ENCODE peak calls at places on chromosomes 7 and 10, in ten cellular contexts. E is astrocyte of the spinal cord; G is sigmoid colon; L is CD8-positive, alpha-beta T cell; B is fibroblast of mammary gland; Q is BJ; H is foreskin fibroblast; Z is OCI-LY7; I is lower lobe of right lung; O is kidney epithelial cell. P is an unnamed sample.

GRCh38 chr7:108200326-108200725 is 70.2 kb upstream of the LAMB4 start:
- DNase-seq in L (no peak), G (no peak), I (no peak), Z (no peak), Q (no peak), E (no peak), H (peak; percentile 68), B (peak; percentile 77), O (no peak), P (peak; percentile 68)

GRCh38 chr7:22140597-22140996 is 194.9 kb upstream of the CDCA7L start:
- DNase-seq in Z (no peak), G (no peak), O (no peak), B (no peak), H (no peak), L (no peak), Q (no peak), E (no peak), I (no peak), P (no peak)

GRCh38 chr10:81179805-81180452 is 642.2 kb downstream of the SH2D4B start:
- DNase-seq in B (no peak), I (no peak), L (no peak), Q (no peak), Z (peak; percentile 20), H (peak; percentile 1), G (no peak), E (peak; percentile 3), O (peak; percentile 7), P (no peak)

GRCh38 chr7:142711722-142712616 is 37.3 kb upstream of the PRSS1 start:
- DNase-seq in Z (peak; percentile 74), L (peak; percentile 26), E (peak; percentile 40), H (peak; percentile 60), B (peak; percentile 45), O (no peak), Q (no peak), G (no peak), I (no peak), P (peak; percentile 46)

GRCh38 chr10:5479481-5480161 is 19.7 kb downstream of the CALML5 start:
- DNase-seq in O (no peak), B (no peak), I (no peak), Q (no peak), L (no peak), Z (peak; percentile 44), G (peak; percentile 28), H (no peak), E (no peak), P (no peak)

GRCh38 chr10:59967079-59967478 is 60.7 kb upstream of the CCDC6 start:
- DNase-seq in G (no peak), Z (no peak), O (no peak), I (no peak), E (no peak), L (no peak), Q (no peak), B (no peak), H (no peak), P (no peak)

GRCh38 chr7:33773053-33773452 is 132.3 kb upstream of the BMPER start:
- DNase-seq in O (peak; percentile 10), G (no peak), B (peak; percentile 93), E (peak; percentile 59), I (no peak), L (no peak), Z (no peak), Q (no peak), H (peak; percentile 76), P (peak; percentile 86)

GRCh38 chr10:123999261-123999660 is 94.1 kb downstream of the CHST15 start:
- DNase-seq in O (no peak), E (no peak), G (no peak), B (no peak), Z (peak; percentile 22), H (no peak), L (no peak), I (no peak), Q (no peak), P (no peak)

GRCh38 chr7:20063645-20064044 is 153.5 kb downstream of the MACC1 start:
- DNase-seq in Z (no peak), L (no peak), Q (no peak), O (no peak), I (no peak), B (no peak), H (no peak), E (no peak), G (no peak), P (no peak)
- TF ChIP-seq CTCF in Z (no peak), L (no peak), Q (no peak), O (no peak), I (no peak), B (no peak), H (no peak), E (no peak), G (no peak), P (no peak)

GRCh38 chr10:114859227-114859626 is 37.6 kb downstream of the FHIP2A start:
- DNase-seq in G (no peak), Z (no peak), L (no peak), B (no peak), E (no peak), H (no peak), I (no peak), O (no peak), Q (no peak), P (no peak)

GRCh38 chr10:114855776-114856543 is 34.4 kb downstream of the FHIP2A start:
- DNase-seq in G (no peak), H (peak; percentile 64), B (peak; percentile 46), E (peak; percentile 40), I (no peak), O (no peak), Z (no peak), L (no peak), Q (no peak), P (peak; percentile 73)

GRCh38 chr10:114857922-114858629 is 36.5 kb downstream of the FHIP2A start:
- DNase-seq in H (no peak), O (no peak), I (no peak), E (no peak), G (no peak), L (no peak), Z (no peak), Q (no peak), B (no peak), P (no peak)

GRCh38 chr10:114852197-114852596 is 30.6 kb downstream of the FHIP2A start:
- DNase-seq in B (no peak), G (no peak), O (no peak), I (no peak), Q (no peak), Z (no peak), E (no peak), L (no peak), H (no peak), P (no peak)

DNA sequence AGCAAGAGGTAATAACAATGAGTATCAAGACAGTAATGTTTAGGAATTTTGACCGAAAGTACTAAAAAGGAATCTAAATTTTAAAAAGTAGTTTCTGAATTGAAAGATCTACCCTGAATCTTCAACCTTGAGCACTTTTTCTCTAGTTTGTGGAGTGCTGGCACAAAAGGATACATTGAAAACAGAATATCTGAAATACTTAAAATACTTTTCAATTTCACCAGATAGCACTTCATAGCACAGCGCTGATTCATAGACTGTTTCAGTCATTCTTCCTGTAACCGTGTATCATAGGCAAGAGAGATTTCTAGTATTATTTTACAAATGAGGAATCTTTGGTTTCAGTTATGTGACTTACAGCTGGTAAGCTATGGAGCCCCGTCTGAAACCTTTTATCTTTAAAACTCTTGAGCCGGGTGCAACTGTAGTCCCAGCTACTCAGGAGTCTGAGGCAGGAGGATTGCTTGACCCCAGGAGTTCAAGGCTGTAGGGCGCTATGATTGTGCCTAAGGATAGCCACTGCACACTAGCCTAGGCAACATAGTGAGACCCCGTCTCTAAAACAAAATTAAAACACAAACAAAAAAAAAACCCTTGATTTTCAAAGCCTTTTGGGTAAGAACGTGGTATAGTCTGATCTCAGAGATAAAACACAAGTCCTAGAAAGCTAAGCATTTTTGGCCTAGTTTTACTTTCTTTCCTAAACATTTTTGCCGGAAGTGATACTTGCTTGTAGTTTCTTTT is 35.1 kb downstream of the FHIP2A start:
- DNase-seq in B (peak; percentile 65), Q (peak; percentile 68), G (no peak), L (no peak), Z (no peak), O (peak; percentile 58), H (peak; percentile 81), E (peak; percentile 87), I (no peak), P (peak; percentile 89)
- H3K4me3 ChIP-seq in B (no peak overlapping the region), Q (no peak overlapping the region), G (no peak overlapping the region), L (no peak overlapping the region), Z (no peak overlapping the region), O (no peak overlapping the region), H (no peak overlapping the region), E (no peak overlapping the region), I (no peak overlapping the region), P (no peak overlapping the region)

GRCh38 chr7:134317434-134317833 is 704 bp upstream of the SLC35B4 start:
- DNase-seq in Q (no peak), B (no peak), E (no peak), G (no peak), L (no peak), H (no peak), O (no peak), I (no peak), Z (no peak), P (no peak)

GRCh38 chr7:134313543-134313942 is 3.2 kb downstream of the SLC35B4 start:
- DNase-seq in Q (no peak), O (no peak), E (no peak), L (no peak), G (no peak), Z (no peak), I (no peak), H (no peak), B (no peak), P (no peak)

GRCh38 chr7:134318443-134318842 is 1.7 kb upstream of the SLC35B4 start:
- DNase-seq in H (peak; percentile 24), I (no peak), Q (no peak), E (no peak), O (no peak), B (no peak), L (no peak), Z (no peak), G (no peak), P (no peak)

GRCh38 chr7:134315679-134316538 is 821 bp downstream of the SLC35B4 start:
- DNase-seq in G (no peak), O (no peak), Q (no peak), Z (peak; percentile 23), E (peak; percentile 34), H (peak; percentile 55), L (no peak), I (no peak), B (peak; percentile 45), P (peak; percentile 39)

GRCh38 chr7:134316539-134317344 is at the start of gene SLC35B4:
- DNase-seq in O (peak; percentile 93), I (peak; percentile 99), H (peak; percentile 99), E (peak; percentile 99), Z (peak; percentile 97), Q (peak; percentile 84), G (peak; percentile 98), L (peak; percentile 96), B (peak; percentile 95), P (peak; percentile 97)
- TF ChIP-seq CTCF in O (peak; percentile 17), I (peak; percentile 34), H (peak; percentile 19), E (peak; percentile 16), Z (peak; percentile 35), Q (peak; percentile 43), G (peak; percentile 16), L (peak; percentile 29), B (no peak), P (peak; percentile 37)

DNA sequence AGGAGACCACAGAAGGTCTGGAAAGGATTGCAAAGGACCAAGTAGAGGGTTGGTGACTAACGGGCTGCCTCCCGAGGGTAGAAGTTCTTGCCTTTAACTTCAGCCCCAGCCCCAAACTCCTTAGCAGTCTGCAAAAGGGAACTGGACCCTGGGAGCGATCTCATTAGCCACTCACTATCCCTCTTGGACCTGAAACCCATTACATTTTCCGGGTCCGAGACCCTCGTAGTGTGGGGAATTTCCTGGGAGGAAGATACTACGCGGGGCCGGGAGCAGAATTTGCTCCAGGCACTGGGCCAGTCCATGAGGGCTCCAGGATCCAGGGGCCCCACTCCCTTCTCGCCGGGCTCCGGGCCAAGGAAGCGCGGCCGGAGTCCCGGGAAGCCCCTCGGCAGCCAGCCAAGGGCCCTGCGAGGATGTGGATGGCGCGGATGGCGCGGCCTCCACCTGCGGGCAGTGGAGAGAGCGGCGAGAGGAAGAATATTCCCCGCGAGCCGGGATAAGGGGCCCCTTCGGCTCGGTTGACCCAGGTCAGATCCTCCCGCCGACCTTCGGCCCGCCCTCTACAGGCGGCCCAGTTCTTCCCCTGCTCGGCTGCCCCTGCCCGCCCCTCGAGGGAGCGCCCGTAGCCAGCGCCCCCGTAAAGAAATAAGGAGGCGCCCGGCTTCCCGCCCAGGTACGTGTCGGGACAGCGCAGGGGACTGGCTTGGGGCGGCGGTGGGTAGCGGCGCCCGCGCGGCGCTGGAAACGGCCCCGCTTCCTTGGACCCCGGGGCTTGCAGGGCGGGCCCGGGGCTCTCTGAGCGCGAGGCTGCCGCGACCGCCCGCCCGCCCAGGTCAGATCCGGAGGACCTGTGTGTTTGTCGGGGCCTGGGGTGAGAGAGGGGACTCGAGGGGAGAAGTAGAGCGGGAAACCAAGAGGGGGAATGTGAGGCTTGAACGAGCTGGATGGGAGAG is at the start of gene MYO3A:
- DNase-seq in L (no peak), B (no peak), O (no peak), Q (no peak), G (no peak), Z (no peak), H (no peak), E (no peak), I (no peak), P (no peak)
- H3K4me3 ChIP-seq in L (peak within 1 kb of the TSS; percentile 39), B (no peak within 1 kb of the TSS), O (peak within 1 kb of the TSS; percentile 52), Q (no peak within 1 kb of the TSS), G (peak within 1 kb of the TSS; percentile 35), Z (no peak within 1 kb of the TSS), H (no peak within 1 kb of the TSS), E (peak within 1 kb of the TSS; percentile 28), I (peak within 1 kb of the TSS; percentile 41), P (no peak within 1 kb of the TSS)